ENCODE peak calls at places on chromosome 15, in five cellular contexts. Y is ELF-1, Z is ureter, R is NCI-H774, U is posterior vena cava. I is an unnamed sample.

GRCh38 chr15:101006931-101007687 is 88.0 kb downstream of the LRRK1 start:
- DNase-seq in U (peak; percentile 93), Y (peak; percentile 91), Z (peak; percentile 80), R (peak; percentile 52), I (peak; percentile 40)

GRCh38 chr15:41583795-41584194 is 24.8 kb downstream of the TYRO3 start:
- DNase-seq in U (no peak), Y (peak; percentile 30), Z (no peak), R (no peak), I (no peak)

GRCh38 chr15:40464595-40465185 is 6.1 kb upstream of the CHST14 start:
- DNase-seq in R (no peak), Z (no peak), U (no peak), Y (no peak), I (no peak)

GRCh38 chr15:69797051-69797595 is 300.6 kb downstream of the TLE3 start:
- DNase-seq in Y (no peak), Z (no peak), U (no peak), R (no peak), I (no peak)

GRCh38 chr15:89206908-89207331 is 14.5 kb downstream of the RLBP1 start:
- DNase-seq in Z (peak; percentile 64), R (peak; percentile 37), Y (peak; percentile 94), U (peak; percentile 91), I (peak; percentile 38)

GRCh38 chr15:39110336-39110735 is 470.5 kb upstream of the THBS1 start:
- DNase-seq in Y (no peak), R (no peak), U (no peak), Z (no peak), I (no peak)

GRCh38 chr15:64907991-64908390 is 3.7 kb upstream of the ANKDD1A start:
- DNase-seq in R (no peak), Z (no peak), Y (no peak), U (no peak), I (no peak)

GRCh38 chr15:77395013-77395774 is 24.7 kb downstream of the PEAK1 start:
- DNase-seq in Z (no peak), Y (no peak), R (no peak), U (no peak), I (no peak)

GRCh38 chr15:31235298-31236183 is 91.1 kb upstream of the KLF13 start:
- DNase-seq in R (peak; percentile 15), Z (no peak), Y (no peak), U (peak; percentile 82), I (no peak)

GRCh38 chr15:92399271-92399670 is 5.6 kb downstream of the ST8SIA2 start:
- DNase-seq in Z (no peak), U (no peak), R (no peak), Y (no peak), I (no peak)

GRCh38 chr15:78343431-78343830 is 3.3 kb downstream of the CRABP1 start:
- DNase-seq in Y (no peak), U (no peak), Z (no peak), R (no peak), I (no peak)

GRCh38 chr15:31327674-31328424 is 1.2 kb downstream of the KLF13 start:
- DNase-seq in R (peak; percentile 65), Z (peak; percentile 69), U (peak; percentile 91), Y (no peak), I (peak; percentile 81)

GRCh38 chr15:83602021-83602420 is 51.9 kb upstream of the ADAMTSL3 start:
- DNase-seq in Z (no peak), Y (no peak), U (no peak), R (no peak), I (no peak)

GRCh38 chr15:101255615-101256350 is 3.9 kb upstream of the CHSY1 start:
- DNase-seq in Y (peak; percentile 45), Z (no peak), U (no peak), R (no peak), I (no peak)

GRCh38 chr15:28184166-28184565 is 85.1 kb upstream of the OCA2 start:
- DNase-seq in R (no peak), Z (no peak), Y (no peak), U (no peak), I (no peak)

GRCh38 chr15:33700695-33701303 is 267.5 kb upstream of the CHRM5 start:
- DNase-seq in Z (peak; percentile 77), R (peak; percentile 45), U (peak; percentile 90), Y (peak; percentile 89), I (peak; percentile 30)

GRCh38 chr15:69712999-69713398 is 260.4 kb downstream of the RPLP1 start:
- DNase-seq in Y (no peak), U (no peak), R (no peak), Z (no peak), I (no peak)

GRCh38 chr15:51172190-51172589 is 77.5 kb upstream of the TNFAIP8L3 start:
- DNase-seq in U (no peak), R (no peak), Y (no peak), Z (no peak), I (no peak)

GRCh38 chr15:91694131-91694828 is 159.2 kb upstream of the SLCO3A1 start:
- DNase-seq in Z (no peak), U (peak; percentile 84), R (no peak), Y (no peak), I (no peak)

GRCh38 chr15:82646250-82647044 is 716 bp downstream of the CPEB1 start:
- DNase-seq in R (no peak), Y (peak; percentile 47), U (peak; percentile 76), Z (no peak), I (no peak)

GRCh38 chr15:79640206-79640605 is 208.1 kb downstream of the MINAR1 start:
- DNase-seq in R (peak; percentile 29), Z (no peak), U (no peak), Y (no peak), I (no peak)

GRCh38 chr15:41341519-41341918 is 8.8 kb downstream of the NUSAP1 start:
- DNase-seq in Y (no peak), R (no peak), U (no peak), Z (no peak), I (no peak)

GRCh38 chr15:34223904-34224596 is 766 bp upstream of the EMC4 start:
- DNase-seq in Y (peak; percentile 43), U (no peak), R (no peak), Z (no peak), I (no peak)

GRCh38 chr15:92164327-92165000 is 229.2 kb upstream of the ST8SIA2 start:
- DNase-seq in U (no peak), R (no peak), Z (no peak), Y (peak; percentile 66), I (no peak)

GRCh38 chr15:100114100-100114499 is 227.7 kb downstream of the ADAMTS17 start:
- DNase-seq in Y (peak; percentile 51), U (peak; percentile 89), Z (no peak), R (no peak), I (no peak)

GRCh38 chr15:99565281-99566156 is at the start of gene MEF2A:
- DNase-seq in U (peak; percentile 99), R (peak; percentile 90), Z (peak; percentile 97), Y (peak; percentile 96), I (peak; percentile 94)

GRCh38 chr15:91289324-91289723 is 189.3 kb downstream of the SV2B start:
- DNase-seq in Y (no peak), Z (no peak), R (no peak), U (no peak), I (no peak)

GRCh38 chr15:63389902-63390301 is 8.3 kb upstream of the CA12 start:
- DNase-seq in Z (peak; percentile 86), Y (no peak), R (peak; percentile 93), U (no peak), I (no peak)

GRCh38 chr15:67175643-67176071 is 78.8 kb downstream of the AAGAB start:
- DNase-seq in Y (no peak), R (no peak), U (peak; percentile 85), Z (no peak), I (no peak)

GRCh38 chr15:96947830-96948229 is 617.3 kb downstream of the NR2F2 start:
- DNase-seq in U (no peak), Z (no peak), Y (peak; percentile 78), R (no peak), I (no peak)

GRCh38 chr15:70056091-70056680 is 41.5 kb downstream of the TLE3 start:
- DNase-seq in U (peak; percentile 67), Y (no peak), R (no peak), Z (no peak), I (no peak)

GRCh38 chr15:88448991-88449461 is 18.2 kb downstream of the MRPL46 start:
- DNase-seq in U (no peak), R (no peak), Z (no peak), Y (no peak), I (no peak)

I was measured in naive thymus-derived CD4-positive, alpha-beta T cell.